ENCODE peak calls at places on chromosomes 12 and 14, in eight cellular contexts. T is HepG2, D is Panc1, P is K562, V is GM23338, N is HCT116, I is GM12878, B is upper lobe of left lung. S is an unnamed sample.

GRCh38 chr12:728781-729180 is 23.6 kb upstream of the WNK1 start:
- ATAC-seq in I (no peak), N (no peak), B (no peak), T (no peak), D (no peak), V (no peak), P (no peak), S (no peak)

GRCh38 chr14:90495357-90496276 is 98.8 kb downstream of the CALM1 start:
- ATAC-seq in B (peak; percentile 35), P (peak; percentile 84), D (peak; percentile 60), V (peak; percentile 83), I (peak; percentile 57), T (peak; percentile 67), N (peak; percentile 73), S (no peak)

GRCh38 chr14:66045572-66046021 is 440.6 kb upstream of the CCDC196 start:
- ATAC-seq in P (no peak), B (peak; percentile 60), I (no peak), V (no peak), T (no peak), D (no peak), N (no peak), S (no peak)

GRCh38 chr12:104370989-104371870 is 67.7 kb downstream of the EID3 start:
- ATAC-seq in B (no peak), V (peak; percentile 83), T (no peak), D (peak; percentile 71), P (no peak), N (peak; percentile 76), I (no peak), S (no peak)

GRCh38 chr12:6230321-6231110 is 30.3 kb downstream of the CD9 start:
- ATAC-seq in D (no peak), N (no peak), V (no peak), T (peak; percentile 76), I (peak; percentile 98), P (no peak), B (peak; percentile 47), S (peak; percentile 16)

GRCh38 chr12:90235642-90236041 is 527.0 kb upstream of the ATP2B1 start:
- ATAC-seq in V (no peak), N (no peak), B (no peak), D (no peak), T (no peak), P (no peak), I (no peak), S (no peak)

GRCh38 chr12:53588155-53588554 is 38.0 kb downstream of the ATF7 start:
- ATAC-seq in D (no peak), T (no peak), I (no peak), P (no peak), V (no peak), N (no peak), B (no peak), S (no peak)

GRCh38 chr14:60862283-60862682 is 118.6 kb downstream of the TRMT5 start:
- ATAC-seq in I (no peak), V (no peak), P (no peak), B (peak; percentile 65), D (no peak), N (no peak), T (no peak), S (peak; percentile 69)

GRCh38 chr14:99236386-99237133 is 35.4 kb downstream of the BCL11B start:
- ATAC-seq in D (no peak), T (no peak), P (no peak), V (no peak), B (no peak), I (no peak), N (no peak), S (no peak)

GRCh38 chr12:4256043-4256826 is 17.3 kb upstream of the CCND2 start:
- ATAC-seq in V (no peak), P (no peak), B (no peak), T (no peak), N (no peak), I (no peak), D (no peak), S (no peak)

GRCh38 chr12:52818376-52818775 is 4.5 kb upstream of the KRT4 start:
- ATAC-seq in P (no peak), V (peak; percentile 31), N (no peak), D (no peak), I (no peak), B (no peak), T (no peak), S (no peak)

GRCh38 chr12:47766496-47767196 is 6.4 kb upstream of the SLC48A1 start:
- ATAC-seq in P (no peak), N (no peak), B (no peak), T (no peak), D (peak; percentile 3), V (peak; percentile 40), I (peak; percentile 29), S (no peak)

GRCh38 chr12:27383429-27384260 is 51.0 kb downstream of the BMAL2 start:
- ATAC-seq in B (peak; percentile 86), N (peak; percentile 96), P (peak; percentile 94), T (peak; percentile 87), D (peak; percentile 93), I (peak; percentile 94), V (peak; percentile 93), S (peak; percentile 57)

GRCh38 chr12:104719700-104720345 is 238.3 kb downstream of the SLC41A2 start:
- ATAC-seq in P (no peak), D (no peak), V (no peak), N (no peak), T (no peak), I (peak; percentile 4), B (peak; percentile 30), S (no peak)

GRCh38 chr12:97595936-97596335 is 133.3 kb downstream of the RMST start:
- ATAC-seq in T (peak; percentile 74), P (no peak), D (peak; percentile 51), V (no peak), B (no peak), I (no peak), N (no peak), S (no peak)

GRCh38 chr12:50157259-50157658 is 9.9 kb downstream of the CERS5 start:
- ATAC-seq in I (no peak), T (no peak), N (no peak), P (no peak), B (no peak), V (no peak), D (no peak), S (no peak)

GRCh38 chr12:107405436-107405835 is 280.2 kb upstream of the PWP1 start:
- ATAC-seq in I (no peak), N (peak; percentile 13), P (no peak), D (no peak), V (no peak), B (no peak), T (no peak), S (no peak)

GRCh38 chr14:21089271-21089670 is 9.2 kb downstream of the ZNF219 start:
- ATAC-seq in V (no peak), P (no peak), I (no peak), B (no peak), T (no peak), N (no peak), D (no peak), S (no peak)

GRCh38 chr14:21090940-21091663 is 7.4 kb downstream of the ZNF219 start:
- ATAC-seq in P (no peak), D (no peak), B (no peak), N (no peak), I (no peak), T (no peak), V (no peak), S (no peak)

GRCh38 chr14:21091784-21092146 is 6.7 kb downstream of the ZNF219 start:
- ATAC-seq in N (no peak), D (no peak), P (no peak), V (no peak), T (peak; percentile 1), I (no peak), B (no peak), S (no peak)

GRCh38 chr14:21089877-21090193 is 8.6 kb downstream of the ZNF219 start:
- ATAC-seq in P (no peak), I (no peak), N (no peak), D (no peak), V (no peak), T (no peak), B (no peak), S (no peak)

GRCh38 chr14:21090194-21090939 is 8.1 kb downstream of the ZNF219 start:
- ATAC-seq in P (peak; percentile 45), I (no peak), N (peak; percentile 44), B (peak; percentile 7), T (peak; percentile 33), D (no peak), V (peak; percentile 28), S (peak; percentile 18)
- TF ChIP-seq POLR2AphosphoS5 in P (no peak), I (no peak), N (no peak), B (no peak), T (peak; percentile 52), D (no peak), V (peak; percentile 18), S (no peak)

GRCh38 chr12:132004946-132005345 is 55.2 kb downstream of the EP400 start:
- ATAC-seq in I (no peak), B (no peak), N (no peak), D (no peak), P (no peak), V (no peak), T (no peak), S (no peak)
- H3K27ac ChIP-seq in I (no peak overlapping the region), B (no peak overlapping the region), N (no peak overlapping the region), D (no peak overlapping the region), P (no peak overlapping the region), V (peak overlapping the region; percentile 66), T (no peak overlapping the region), S (no peak overlapping the region)

DNA sequence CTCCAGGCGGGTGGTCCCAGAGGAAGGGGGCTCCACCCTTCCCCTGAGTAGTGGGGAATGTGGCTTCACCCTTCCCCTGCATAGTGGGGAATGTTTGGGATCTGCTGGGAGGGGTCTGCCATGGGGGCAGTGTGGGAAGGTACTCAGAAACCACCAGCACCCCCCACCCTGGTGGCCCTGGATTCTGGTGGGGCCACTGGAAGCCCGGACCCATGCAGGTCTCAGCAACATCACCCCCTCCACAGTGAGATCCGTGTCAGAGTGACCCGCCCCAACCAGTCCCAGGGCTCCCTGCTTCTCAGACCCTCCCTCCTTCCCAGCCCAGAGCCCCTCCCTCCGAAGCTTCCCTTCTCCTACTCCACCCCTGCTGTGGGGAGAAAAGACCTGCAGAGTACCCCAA is 30.3 kb upstream of the INF2 start:
- ATAC-seq in D (no peak), V (peak; percentile 29), I (no peak), N (no peak), B (no peak), T (no peak), P (no peak), S (no peak)
- H3K4me3 ChIP-seq in D (no peak overlapping the region), V (no peak overlapping the region), I (peak overlapping the region; percentile 62), N (no peak overlapping the region), B (no peak overlapping the region), T (no peak overlapping the region), P (no peak overlapping the region), S (no peak overlapping the region)

DNA sequence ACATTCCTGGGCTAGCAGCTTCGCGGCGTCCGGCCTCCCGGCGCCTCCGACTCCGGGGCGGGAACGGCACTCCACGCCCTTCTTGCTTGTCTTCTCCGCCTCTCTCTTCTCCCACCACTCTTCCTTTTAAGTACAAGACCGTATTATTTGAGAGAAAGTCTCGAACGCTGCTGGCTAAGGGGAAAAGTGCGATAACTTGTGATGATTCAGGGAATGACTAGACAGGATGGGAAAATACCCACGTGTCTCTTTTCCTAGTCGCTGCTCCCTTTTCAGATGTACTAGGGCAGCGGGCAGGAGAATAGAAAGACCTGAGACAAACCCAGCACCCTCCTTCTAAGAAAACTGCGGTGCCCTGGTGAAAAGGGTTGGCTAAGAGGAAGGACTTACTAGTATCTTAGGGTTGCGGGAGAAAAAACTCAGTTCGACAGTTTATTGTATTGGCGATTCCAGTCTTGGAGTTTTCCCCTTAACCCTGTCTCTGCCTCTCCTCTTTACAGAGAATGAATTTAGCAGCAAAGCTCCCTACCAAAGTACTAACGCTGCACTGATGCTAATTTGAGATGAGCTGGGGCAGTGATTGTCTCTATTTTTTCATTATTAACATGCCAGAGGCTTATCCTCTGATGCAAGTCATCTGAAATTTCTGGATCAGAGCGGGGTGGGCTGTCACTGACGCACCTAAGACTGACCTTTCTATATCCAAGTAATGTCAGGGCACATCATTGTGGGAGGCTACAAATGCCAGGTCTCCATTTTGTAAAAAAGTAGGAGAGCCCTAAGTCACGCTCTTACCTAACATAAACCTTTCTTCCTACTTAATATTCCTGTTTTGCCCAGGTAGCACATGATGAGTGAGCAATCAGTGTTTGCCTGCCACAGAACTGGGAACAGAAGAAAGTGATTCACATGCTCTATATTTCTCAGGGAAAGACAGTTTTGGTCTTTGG is 810 bp upstream of the PAWR start:
- ATAC-seq in T (peak; percentile 14), B (peak; percentile 55), N (no peak), V (peak; percentile 1), D (peak; percentile 20), P (no peak), I (no peak), S (peak; percentile 45)
- TF ChIP-seq POLR2AphosphoS5 in T (peak; percentile 32), B (no peak), N (no peak), V (no peak), D (no peak), P (no peak), I (no peak), S (peak; percentile 56)

S was measured in gastroesophageal sphincter.